ENCODE peak calls at places on chromosomes 2 and 18, in seven cellular contexts. M, K, B, G, L, Q and Z are unnamed samples.

GRCh38 chr18:50986360-50987087 is 18.7 kb downstream of the ELAC1 start:
- DNase-seq in M (no peak), K (peak), B (no peak), G (no peak), L (no peak), Q (no peak), Z (no peak)

GRCh38 chr2:222442665-222443064 is 18.3 kb downstream of the SGPP2 start:
- DNase-seq in M (no peak), K (no peak), B (no peak), G (no peak), L (no peak), Q (no peak), Z (no peak)

GRCh38 chr2:19802088-19802806 is 99.5 kb downstream of the TTC32 start:
- DNase-seq in M (no peak), K (peak), B (peak), G (no peak), L (no peak), Q (no peak), Z (no peak)

GRCh38 chr2:66519264-66519843 is 84.4 kb downstream of the MEIS1 start:
- DNase-seq in M (no peak), K (no peak), B (no peak), G (no peak), L (no peak), Q (no peak), Z (no peak)

GRCh38 chr18:52409732-52410131 is 69.7 kb downstream of the DCC start:
- DNase-seq in M (no peak), K (no peak), B (no peak), G (no peak), L (no peak), Q (no peak), Z (no peak)

GRCh38 chr2:37637985-37638384 is 33.5 kb downstream of the CDC42EP3 start:
- DNase-seq in M (no peak), K (no peak), B (no peak), G (no peak), L (no peak), Q (peak), Z (no peak)

GRCh38 chr2:228599781-228600180 is 418.3 kb upstream of the SPHKAP start:
- DNase-seq in M (no peak), K (no peak), B (no peak), G (no peak), L (no peak), Q (no peak), Z (no peak)

GRCh38 chr2:167190053-167190452 is 301.8 kb downstream of the XIRP2 start:
- DNase-seq in M (no peak), K (no peak), B (no peak), G (no peak), L (no peak), Q (no peak), Z (no peak)

GRCh38 chr2:56102866-56103265 is 80.9 kb upstream of the CCDC85A start:
- DNase-seq in M (no peak), K (no peak), B (no peak), G (no peak), L (no peak), Q (no peak), Z (no peak)

GRCh38 chr2:127107622-127107999 is 657 bp upstream of the BIN1 start:
- DNase-seq in M (no peak), K (no peak), B (no peak), G (no peak), L (no peak), Q (no peak), Z (no peak)

GRCh38 chr2:7572460-7572859 is 655.2 kb downstream of the RNF144A start:
- DNase-seq in M (peak), K (no peak), B (no peak), G (no peak), L (no peak), Q (no peak), Z (no peak)

GRCh38 chr2:241935314-241935713 is 65.8 kb downstream of the RTP5 start:
- DNase-seq in M (no peak), K (no peak), B (no peak), G (no peak), L (no peak), Q (peak), Z (no peak)

GRCh38 chr2:145807978-145808377 is 1288.1 kb upstream of the ZEB2 start:
- DNase-seq in M (no peak), K (no peak), B (no peak), G (no peak), L (no peak), Q (no peak), Z (no peak)

GRCh38 chr2:141728142-141728541 is 402.7 kb downstream of the LRP1B start:
- DNase-seq in M (no peak), K (no peak), B (no peak), G (no peak), L (no peak), Q (no peak), Z (no peak)

GRCh38 chr2:54634012-54634411 is 89.5 kb upstream of the EML6 start:
- DNase-seq in M (no peak), K (no peak), B (no peak), G (no peak), L (no peak), Q (no peak), Z (no peak)

GRCh38 chr2:134181219-134181618 is 72.7 kb upstream of the MGAT5 start:
- DNase-seq in M (no peak), K (no peak), B (no peak), G (peak), L (no peak), Q (no peak), Z (no peak)

GRCh38 chr18:26307161-26307773 is 81.0 kb downstream of the TAF4B start:
- DNase-seq in M (no peak), K (peak), B (peak), G (peak), L (peak), Q (no peak), Z (no peak)

GRCh38 chr2:63840785-63841253 is 877 bp upstream of the UGP2 start:
- DNase-seq in M (peak), K (peak), B (peak), G (peak), L (peak), Q (peak), Z (peak)

GRCh38 chr2:164766931-164767330 is 74.7 kb downstream of the COBLL1 start:
- DNase-seq in M (no peak), K (no peak), B (no peak), G (no peak), L (no peak), Q (no peak), Z (no peak)

GRCh38 chr2:72142743-72143440 is 4.8 kb downstream of the CYP26B1 start:
- DNase-seq in M (no peak), K (no peak), B (peak), G (no peak), L (no peak), Q (peak), Z (no peak)

GRCh38 chr2:28300921-28301341 is 91.7 kb upstream of the FOSL2 start:
- DNase-seq in M (no peak), K (no peak), B (no peak), G (no peak), L (no peak), Q (no peak), Z (no peak)

GRCh38 chr18:70221156-70221910 is 15.8 kb upstream of the RTTN start:
- DNase-seq in M (no peak), K (no peak), B (no peak), G (no peak), L (no peak), Q (peak), Z (no peak)

GRCh38 chr2:63764630-63765029 is 77.1 kb upstream of the UGP2 start:
- DNase-seq in M (no peak), K (no peak), B (no peak), G (no peak), L (no peak), Q (no peak), Z (no peak)

GRCh38 chr2:241865957-241866858 is 3.3 kb upstream of the RTP5 start:
- DNase-seq in M (no peak), K (no peak), B (no peak), G (no peak), L (no peak), Q (no peak), Z (peak)

GRCh38 chr2:23510471-23510870 is 125.5 kb downstream of the KLHL29 start:
- DNase-seq in M (no peak), K (no peak), B (no peak), G (no peak), L (no peak), Q (no peak), Z (no peak)

GRCh38 chr2:26550276-26551015 is 72.5 kb upstream of the OTOF start:
- DNase-seq in M (no peak), K (no peak), B (no peak), G (no peak), L (peak), Q (no peak), Z (no peak)

GRCh38 chr2:227485429-227485828 is 13.5 kb downstream of the AGFG1 start:
- DNase-seq in M (no peak), K (no peak), B (no peak), G (no peak), L (no peak), Q (no peak), Z (no peak)

GRCh38 chr2:27663160-27663462 is 303 bp downstream of the SUPT7L start:
- DNase-seq in M (no peak), K (no peak), B (no peak), G (no peak), L (no peak), Q (no peak), Z (no peak)

GRCh38 chr2:12778811-12779574 is 62.3 kb downstream of the TRIB2 start:
- DNase-seq in M (no peak), K (no peak), B (no peak), G (no peak), L (no peak), Q (no peak), Z (no peak)

GRCh38 chr2:134164306-134164705 is 89.6 kb upstream of the MGAT5 start:
- DNase-seq in M (no peak), K (no peak), B (no peak), G (no peak), L (no peak), Q (no peak), Z (no peak)

GRCh38 chr2:128448331-128449225 is 129.9 kb upstream of the HS6ST1 start:
- DNase-seq in M (no peak), K (no peak), B (no peak), G (no peak), L (no peak), Q (peak), Z (no peak)